ENCODE peak calls at places on chromosomes 7 and 10, in five cellular contexts. U, I, W, A and C are unnamed samples.

GRCh38 chr7:85659364-85659763 is 472.5 kb upstream of the SEMA3D start:
- DNase-seq in U (no peak), I (peak), W (no peak), A (peak), C (no peak)

GRCh38 chr7:153087498-153087897 is 327.9 kb downstream of the ACTR3B start:
- DNase-seq in U (no peak), I (no peak), W (no peak), A (peak), C (no peak)

GRCh38 chr7:66276363-66276762 is 71.2 kb downstream of the TPST1 start:
- DNase-seq in U (no peak), I (no peak), W (no peak), A (no peak), C (no peak)

GRCh38 chr7:40156988-40157387 is 22.2 kb downstream of the SUGCT start:
- DNase-seq in U (no peak), I (no peak), W (no peak), A (no peak), C (no peak)

GRCh38 chr7:125118444-125118843 is 188.8 kb upstream of the POT1 start:
- DNase-seq in U (no peak), I (no peak), W (no peak), A (peak), C (no peak)

GRCh38 chr10:127916826-127917225 is 9.9 kb downstream of the PTPRE start:
- DNase-seq in U (no peak), I (no peak), W (no peak), A (no peak), C (no peak)

GRCh38 chr7:116534790-116535189 is 10.0 kb downstream of the CAV1 start:
- DNase-seq in U (no peak), I (peak), W (no peak), A (no peak), C (peak)

GRCh38 chr7:110130669-110131068 is 960.3 kb upstream of the LRRN3 start:
- DNase-seq in U (peak), I (peak), W (no peak), A (peak), C (no peak)

GRCh38 chr10:23291551-23292334 is 52.9 kb downstream of the C10orf67 start:
- DNase-seq in U (no peak), I (no peak), W (no peak), A (no peak), C (no peak)

GRCh38 chr10:3195286-3195685 is 22.7 kb upstream of the PITRM1 start:
- DNase-seq in U (no peak), I (no peak), W (no peak), A (no peak), C (no peak)

GRCh38 chr7:11760372-11760771 is 71.6 kb downstream of the THSD7A start:
- DNase-seq in U (no peak), I (peak), W (no peak), A (no peak), C (no peak)

GRCh38 chr10:44467900-44468299 is 83.0 kb upstream of the CXCL12 start:
- DNase-seq in U (no peak), I (no peak), W (no peak), A (no peak), C (no peak)

GRCh38 chr7:930975-931758 is 23.3 kb downstream of the ADAP1 start:
- DNase-seq in U (no peak), I (no peak), W (no peak), A (no peak), C (no peak)

GRCh38 chr10:124565565-124566221 is 104.1 kb downstream of the LHPP start:
- DNase-seq in U (no peak), I (no peak), W (peak), A (peak), C (no peak)

GRCh38 chr10:128210215-128211063 is 84.2 kb upstream of the MKI67 start:
- DNase-seq in U (peak), I (peak), W (no peak), A (peak), C (no peak)

GRCh38 chr7:28277364-28277763 is 96.8 kb upstream of the JAZF1 start:
- DNase-seq in U (no peak), I (no peak), W (no peak), A (no peak), C (no peak)

DNA sequence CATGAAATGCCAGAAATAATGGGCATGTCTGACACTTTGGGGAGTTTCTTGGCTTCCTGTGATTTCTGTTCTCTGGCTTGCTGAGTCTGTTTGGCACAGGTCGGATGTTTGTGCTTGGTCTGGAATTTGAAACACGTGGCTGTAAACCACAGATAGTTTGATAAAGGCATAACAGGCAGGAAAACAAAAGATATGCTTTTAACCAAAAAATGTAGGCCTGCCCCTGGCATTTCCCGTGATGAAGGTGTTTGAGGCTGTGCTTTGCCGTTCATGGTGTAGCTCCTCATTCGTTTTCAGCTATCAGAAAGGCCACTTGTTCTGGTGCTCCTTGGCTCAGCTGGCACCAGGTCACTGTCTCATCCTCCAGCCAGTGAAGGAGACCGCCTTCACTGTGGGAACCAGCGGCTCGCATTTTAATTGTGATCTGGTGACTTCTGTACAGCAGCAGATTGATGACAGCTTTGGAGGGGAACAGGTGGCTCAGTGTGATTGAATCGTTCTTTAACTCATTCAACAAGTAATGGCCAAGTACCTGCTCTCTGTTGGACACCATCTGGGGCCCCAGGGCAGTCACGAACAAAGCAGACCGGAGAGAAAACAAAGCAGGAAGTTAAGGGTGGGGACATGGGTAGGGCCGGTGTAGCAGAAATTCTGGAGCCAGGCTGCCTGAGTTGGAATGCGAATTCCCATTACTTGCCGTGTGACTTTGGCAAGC is 111.5 kb downstream of the CCNY start:
- DNase-seq in U (peak), I (peak), W (no peak), A (peak), C (peak)
- H3K4me3 ChIP-seq in U (no peak), I (no peak), W (no peak), A (no peak), C (no peak)

GRCh38 chr10:119653209-119653608 is 2.0 kb downstream of the BAG3 start:
- DNase-seq in U (no peak), I (no peak), W (no peak), A (no peak), C (no peak)

GRCh38 chr10:119654540-119654939 is 3.4 kb downstream of the BAG3 start:
- DNase-seq in U (no peak), I (no peak), W (no peak), A (no peak), C (no peak)

GRCh38 chr10:119650692-119651513 is at the start of gene BAG3:
- DNase-seq in U (peak), I (peak), W (peak), A (peak), C (peak)

GRCh38 chr10:119651514-119652327 is 541 bp downstream of the BAG3 start:
- DNase-seq in U (no peak), I (no peak), W (no peak), A (no peak), C (no peak)

GRCh38 chr10:119652361-119652760 is 1.2 kb downstream of the BAG3 start:
- DNase-seq in U (peak), I (peak), W (peak), A (peak), C (peak)
- TF ChIP-seq CTCF in U (peak), I (no peak), W (peak), A (no peak), C (peak)

GRCh38 chr7:154927624-154928125 is 75.2 kb downstream of the PAXIP1 start:
- DNase-seq in U (peak), I (peak), W (peak), A (peak), C (peak)

GRCh38 chr7:154928136-154929005 is 74.6 kb downstream of the PAXIP1 start:
- DNase-seq in U (peak), I (peak), W (peak), A (peak), C (peak)

GRCh38 chr7:154931906-154932305 is 71.0 kb downstream of the PAXIP1 start:
- DNase-seq in U (peak), I (peak), W (no peak), A (peak), C (no peak)

DNA sequence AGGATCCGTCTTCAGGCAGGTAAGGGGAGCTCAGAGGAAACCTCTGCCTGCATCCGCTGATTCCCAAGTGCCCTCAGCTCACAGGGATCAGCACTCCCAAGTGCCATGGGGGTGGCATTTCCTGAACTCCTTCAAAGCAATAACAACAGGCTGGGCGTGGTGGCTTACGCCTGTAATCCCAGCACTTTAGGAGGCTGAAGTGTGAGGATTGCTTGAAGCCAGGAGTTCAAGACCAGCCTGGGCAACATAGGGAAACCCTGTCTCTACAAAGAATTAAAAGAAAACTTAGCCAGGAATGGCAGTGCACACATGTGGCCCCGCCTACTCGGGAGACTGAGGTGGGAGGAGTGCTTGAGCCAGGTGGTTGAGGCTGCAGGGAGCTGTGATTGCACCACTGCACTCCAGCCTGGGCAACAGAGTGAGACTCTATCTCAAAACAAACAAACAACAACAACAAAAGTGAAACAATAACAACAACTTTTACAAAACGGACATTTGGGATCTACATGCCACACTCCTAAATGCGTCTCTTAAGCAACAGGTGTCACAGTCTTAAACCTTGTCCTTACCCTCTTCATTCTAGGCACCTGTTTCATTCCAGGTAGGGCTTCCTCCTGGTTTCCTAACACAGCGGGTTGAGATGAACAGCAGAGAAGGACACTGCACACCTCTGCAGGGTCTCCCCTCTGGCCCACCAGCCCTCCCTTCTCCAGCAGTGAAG is 73.8 kb downstream of the PAXIP1 start:
- DNase-seq in U (no peak), I (no peak), W (no peak), A (no peak), C (no peak)
- H3K4me3 ChIP-seq in U (peak), I (peak), W (peak), A (peak), C (peak)

DNA sequence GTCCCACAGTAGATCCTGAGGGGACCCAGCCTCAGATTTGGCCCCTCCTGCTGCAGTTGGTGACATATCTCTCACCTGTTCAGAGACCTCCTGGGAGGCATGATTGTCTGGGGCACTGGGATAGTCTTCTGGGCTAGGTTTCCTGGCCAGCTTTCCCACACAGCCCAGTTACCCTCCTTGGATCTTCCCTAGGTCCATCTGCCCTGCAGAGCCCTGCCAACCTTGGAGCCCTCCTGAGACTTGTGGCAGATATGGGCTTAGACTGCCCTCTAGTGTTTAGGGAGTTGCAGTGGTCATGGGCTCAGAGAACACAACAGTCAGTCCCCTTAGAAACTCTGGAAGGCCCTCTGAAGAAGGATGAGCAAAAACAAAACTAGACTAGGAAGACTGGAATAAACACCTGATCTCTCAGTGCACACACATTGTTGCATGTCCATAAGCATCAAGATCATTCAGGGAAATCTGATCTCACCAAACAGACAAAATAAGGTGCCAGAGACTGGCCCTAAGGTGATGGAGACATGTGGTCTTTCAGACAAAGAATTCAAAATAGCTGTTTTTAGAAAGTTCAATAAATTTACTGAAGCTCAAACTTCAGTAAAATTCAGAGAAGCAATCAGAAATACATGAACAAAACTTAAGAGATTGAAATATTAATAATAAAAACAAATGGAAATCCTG is 324.6 kb downstream of the ATRNL1 start:
- DNase-seq in U (peak), I (peak), W (peak), A (peak), C (no peak)
- TF ChIP-seq CTCF in U (peak), I (peak), W (peak), A (peak), C (no peak)

GRCh38 chr10:73589538-73590126 is 1.5 kb downstream of the USP54 start:
- DNase-seq in U (no peak), I (no peak), W (no peak), A (peak), C (no peak)
- H3K4me3 ChIP-seq in U (no peak), I (no peak), W (no peak), A (no peak), C (no peak)

DNA sequence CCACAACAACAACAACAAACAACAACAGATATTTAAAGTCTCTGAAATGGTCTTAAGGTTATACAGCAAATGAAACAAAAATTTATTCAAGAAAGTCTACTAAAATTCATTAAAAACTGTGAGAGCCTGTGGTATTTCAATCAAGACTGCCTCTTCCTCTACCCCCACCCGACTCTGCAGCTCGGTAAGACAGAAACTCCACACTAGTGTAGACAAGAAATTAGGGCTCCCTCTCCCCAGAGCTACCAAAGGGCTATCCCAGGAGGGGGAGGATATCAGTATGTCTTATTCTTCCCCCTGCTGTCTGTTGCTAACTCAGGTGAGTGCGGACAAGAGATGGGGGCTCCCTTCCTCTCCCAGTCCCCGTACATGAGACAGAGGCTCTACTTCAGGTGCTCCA is 71.0 kb upstream of the TMEM140 start:
- DNase-seq in U (no peak), I (no peak), W (no peak), A (no peak), C (no peak)
- TF ChIP-seq CTCF in U (no peak), I (no peak), W (no peak), A (no peak), C (no peak)

GRCh38 chr7:101235050-101235449 is 2.6 kb downstream of the CLDN15 start:
- DNase-seq in U (no peak), I (no peak), W (no peak), A (no peak), C (no peak)
- H3K4me3 ChIP-seq in U (no peak), I (no peak), W (no peak), A (no peak), C (no peak)

GRCh38 chr10:17877121-17877520 is 68.0 kb downstream of the MRC1 start:
- DNase-seq in U (no peak), I (no peak), W (no peak), A (no peak), C (no peak)

GRCh38 chr10:17867056-17867455 is 57.9 kb downstream of the MRC1 start:
- DNase-seq in U (no peak), I (no peak), W (no peak), A (no peak), C (no peak)

GRCh38 chr10:17873946-17874345 is 64.8 kb downstream of the MRC1 start:
- DNase-seq in U (no peak), I (no peak), W (no peak), A (no peak), C (no peak)

GRCh38 chr10:17871036-17871435 is 61.9 kb downstream of the MRC1 start:
- DNase-seq in U (no peak), I (no peak), W (no peak), A (no peak), C (no peak)

DNA sequence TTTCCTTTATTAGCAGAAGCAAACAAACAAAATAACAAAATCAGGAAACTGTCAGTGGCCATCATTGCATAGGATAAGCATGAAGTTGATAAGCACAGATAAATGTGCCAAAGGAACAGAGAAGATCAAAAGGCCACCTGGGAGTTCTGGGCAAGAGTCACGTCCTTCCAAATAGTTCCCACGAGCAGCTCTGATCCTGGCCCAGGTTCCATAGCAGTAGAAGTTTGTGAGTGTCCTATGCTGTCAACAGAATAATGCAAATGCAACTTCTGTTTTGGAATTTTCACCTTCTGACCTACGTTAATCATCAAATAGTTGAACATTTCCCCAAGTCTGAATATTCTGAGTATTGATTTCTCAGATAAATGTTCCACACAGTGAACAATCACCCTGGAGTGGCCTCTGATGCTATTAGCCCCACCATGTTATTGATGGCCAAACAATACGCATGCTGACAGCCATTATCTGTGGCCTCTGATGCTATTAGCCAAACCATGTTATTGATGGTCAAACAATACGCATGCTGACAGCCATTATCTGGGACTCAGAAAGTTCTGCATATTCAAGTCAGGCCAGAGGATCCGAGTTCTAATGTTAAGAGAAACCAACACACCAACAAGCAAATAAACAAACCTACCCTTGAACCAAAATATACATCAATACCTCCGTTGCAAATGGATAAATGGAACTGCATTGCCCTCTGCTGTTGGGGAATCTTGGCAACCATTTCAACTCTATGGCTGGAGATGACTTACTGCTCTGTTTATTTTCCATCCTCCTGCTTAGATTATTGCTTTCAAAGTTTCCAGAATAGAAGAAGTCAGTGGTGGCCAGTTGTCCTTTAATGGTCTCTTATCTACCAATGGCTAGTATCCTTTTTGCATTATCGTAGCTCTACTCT is 63.3 kb downstream of the MRC1 start:
- DNase-seq in U (peak), I (peak), W (peak), A (peak), C (no peak)
- TF ChIP-seq CTCF in U (peak), I (peak), W (peak), A (peak), C (peak)

DNA sequence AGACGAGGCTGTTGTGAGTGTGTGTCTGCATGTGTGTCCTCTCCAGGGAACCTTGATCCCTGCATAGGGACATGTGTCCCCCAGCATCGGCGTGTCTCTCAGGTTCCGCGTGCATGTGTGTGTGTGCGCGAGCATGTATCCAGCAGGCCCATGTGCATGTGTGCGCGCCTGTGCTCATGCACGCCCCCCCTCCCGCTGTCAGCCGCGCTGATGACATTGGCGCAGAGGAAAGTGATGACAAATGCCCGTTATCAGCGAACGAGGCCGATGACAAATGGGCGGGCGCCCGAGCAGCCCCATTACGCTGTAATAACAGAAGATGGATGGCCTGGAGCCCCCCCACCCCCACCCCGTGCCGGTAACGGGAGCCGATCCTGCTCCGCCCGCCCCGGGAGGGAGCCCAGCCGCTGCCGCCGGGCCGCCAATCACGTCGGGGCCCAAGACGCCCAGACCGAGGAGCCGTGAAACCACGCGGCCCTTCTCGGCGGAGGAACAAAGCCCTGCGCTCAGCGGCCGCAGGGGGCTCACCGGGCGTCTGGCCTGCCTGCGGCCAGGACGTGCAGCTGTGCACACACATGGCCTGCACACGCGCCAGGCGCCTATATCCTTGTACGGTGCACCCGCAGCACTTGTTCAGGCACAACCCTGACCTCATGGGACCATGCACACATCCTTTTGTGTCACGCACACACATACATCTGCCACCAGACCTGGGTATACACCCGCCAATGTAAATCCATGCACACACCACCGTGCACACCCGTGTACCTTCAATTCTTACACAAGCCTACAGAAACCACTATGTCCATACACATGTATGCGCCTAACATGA is 21.5 kb downstream of the POLL start:
- DNase-seq in U (peak), I (no peak), W (peak), A (no peak), C (no peak)
- H3K4me3 ChIP-seq in U (no peak), I (peak), W (no peak), A (peak), C (no peak)